ENCODE peak calls at places on chromosome 1, in four cellular contexts. M is left cardiac atrium, Q is GM12892, L is posterior vena cava. J is an unnamed sample.

GRCh38 chr1:26122988-26123973 is 11.7 kb downstream of the PDIK1L start:
- DNase-seq in M (no peak), Q (no peak), L (no peak), J (peak; percentile 32)

GRCh38 chr1:181390350-181391080 is 92.8 kb upstream of the CACNA1E start:
- DNase-seq in M (no peak), Q (no peak), L (no peak), J (no peak)

GRCh38 chr1:180881806-180882509 is 30.7 kb upstream of the KIAA1614 start:
- DNase-seq in M (no peak), Q (no peak), L (no peak), J (peak; percentile 51)

GRCh38 chr1:119000371-119001180 is 12.4 kb upstream of the TBX15 start:
- DNase-seq in M (peak; percentile 47), Q (no peak), L (peak; percentile 85), J (no peak)

GRCh38 chr1:192527950-192528349 is 47.6 kb upstream of the RGS1 start:
- DNase-seq in M (no peak), Q (no peak), L (no peak), J (no peak)

GRCh38 chr1:112011231-112011630 is 21.8 kb upstream of the KCND3 start:
- DNase-seq in M (peak; percentile 36), Q (no peak), L (no peak), J (no peak)

GRCh38 chr1:221704291-221704690 is 37.6 kb downstream of the DUSP10 start:
- DNase-seq in M (no peak), Q (no peak), L (no peak), J (peak; percentile 54)

GRCh38 chr1:116521186-116521585 is 49.6 kb downstream of the CD58 start:
- DNase-seq in M (no peak), Q (no peak), L (no peak), J (peak; percentile 30)

GRCh38 chr1:168834225-168834872 is 105.3 kb upstream of the DPT start:
- DNase-seq in M (no peak), Q (no peak), L (no peak), J (no peak)

J was measured in NB4.